ENCODE peak calls at places on chromosomes 12 and 14, in seven cellular contexts. S is Calu3, E is lung, J is astrocyte, Q is neural crest cell, C is transverse colon, A is lower leg skin. N is an unnamed sample.

GRCh38 chr12:77578471-77579262 is 252.0 kb upstream of the NAV3 start:
- DNase-seq in E (no peak), J (peak), S (no peak), C (no peak), Q (no peak), A (no peak), N (no peak)

GRCh38 chr12:105912911-105913514 is 225.7 kb downstream of the NUAK1 start:
- DNase-seq in E (no peak), Q (no peak), C (no peak), J (peak), A (no peak), S (no peak), N (no peak)

GRCh38 chr14:37384870-37385596 is 187.3 kb downstream of the MIPOL1 start:
- DNase-seq in Q (no peak), A (no peak), J (no peak), C (no peak), E (peak), S (peak), N (no peak)

GRCh38 chr14:77709412-77709811 is 1.5 kb downstream of the SLIRP start:
- DNase-seq in J (no peak), E (no peak), C (no peak), A (no peak), S (no peak), Q (no peak), N (no peak)

GRCh38 chr12:72792889-72793288 is 520.7 kb downstream of the TRHDE start:
- DNase-seq in C (no peak), Q (no peak), S (no peak), J (no peak), E (no peak), A (no peak), N (no peak)

GRCh38 chr12:130787041-130787440 is 52.0 kb downstream of the STX2 start:
- DNase-seq in A (no peak), J (no peak), E (no peak), S (no peak), Q (no peak), C (no peak), N (no peak)

GRCh38 chr12:90106568-90106967 is 397.9 kb upstream of the ATP2B1 start:
- DNase-seq in C (no peak), J (no peak), A (no peak), Q (no peak), E (no peak), S (no peak), N (peak)

GRCh38 chr12:88552672-88553079 is 27.6 kb downstream of the KITLG start:
- DNase-seq in J (peak), A (no peak), S (no peak), E (no peak), Q (no peak), C (no peak), N (peak)

GRCh38 chr12:69024413-69024812 is 91.4 kb upstream of the CPM start:
- DNase-seq in J (peak), Q (no peak), A (peak), C (peak), S (peak), E (peak), N (peak)

GRCh38 chr14:104194016-104194415 is 55.6 kb downstream of the KIF26A start:
- DNase-seq in Q (no peak), S (no peak), E (no peak), J (no peak), C (no peak), A (no peak), N (no peak)

GRCh38 chr12:91565246-91565645 is 382.6 kb upstream of the DCN start:
- DNase-seq in S (no peak), A (no peak), J (peak), C (no peak), E (no peak), Q (no peak), N (peak)

GRCh38 chr14:64708148-64709004 is 4.2 kb downstream of the PLEKHG3 start:
- DNase-seq in E (no peak), J (peak), C (no peak), Q (no peak), S (peak), A (peak), N (peak)

GRCh38 chr14:104395941-104396681 is 183.5 kb upstream of the C14orf180 start:
- DNase-seq in J (no peak), A (peak), S (no peak), Q (no peak), C (no peak), E (peak), N (no peak)

GRCh38 chr14:92560106-92560865 is 46.7 kb downstream of the RIN3 start:
- DNase-seq in S (no peak), A (no peak), E (no peak), Q (no peak), C (no peak), J (no peak), N (no peak)

GRCh38 chr12:105855691-105856405 is 282.9 kb downstream of the NUAK1 start:
- DNase-seq in C (no peak), J (no peak), E (no peak), A (no peak), S (no peak), Q (no peak), N (no peak)

GRCh38 chr12:23771230-23771949 is 178.1 kb downstream of the SOX5 start:
- DNase-seq in A (peak), Q (peak), S (no peak), C (no peak), J (peak), E (peak), N (no peak)

GRCh38 chr14:73612339-73613045 is at the start of gene ACOT6:
- DNase-seq in J (peak), Q (peak), S (peak), A (peak), E (peak), C (peak), N (peak)

GRCh38 chr14:93028724-93029076 is 87.0 kb downstream of the ITPK1 start:
- DNase-seq in J (no peak), A (no peak), S (no peak), Q (no peak), C (no peak), E (no peak), N (no peak)

GRCh38 chr14:50954811-50955372 is 10.6 kb upstream of the PYGL start:
- DNase-seq in C (no peak), J (peak), A (no peak), E (no peak), S (no peak), Q (no peak), N (peak)

GRCh38 chr12:45989277-45989856 is 1.0 kb downstream of the SCAF11 start:
- DNase-seq in J (peak), Q (peak), E (peak), A (no peak), S (no peak), C (no peak), N (peak)

GRCh38 chr12:95494888-95495287 is 20.9 kb downstream of the METAP2 start:
- DNase-seq in J (no peak), E (no peak), Q (no peak), C (no peak), A (no peak), S (no peak), N (no peak)

GRCh38 chr12:41515953-41516352 is 327.8 kb downstream of the PDZRN4 start:
- DNase-seq in A (no peak), E (no peak), C (no peak), S (no peak), Q (no peak), J (no peak), N (no peak)

GRCh38 chr14:94307410-94307992 is 14.4 kb upstream of the SERPINA10 start:
- DNase-seq in Q (no peak), S (no peak), C (no peak), J (no peak), E (no peak), A (no peak), N (peak)

GRCh38 chr12:131783915-131784541 is 44.2 kb upstream of the MMP17 start:
- DNase-seq in Q (no peak), A (no peak), C (no peak), S (no peak), J (peak), E (no peak), N (peak)

GRCh38 chr14:33477752-33478151 is 473.1 kb downstream of the EGLN3 start:
- DNase-seq in C (no peak), J (peak), A (no peak), E (no peak), S (no peak), Q (no peak), N (no peak)

GRCh38 chr12:89706551-89707348 is 1.9 kb downstream of the ATP2B1 start:
- DNase-seq in A (no peak), S (peak), J (peak), C (no peak), Q (no peak), E (no peak), N (peak)

GRCh38 chr12:31874961-31875608 is 84.1 kb upstream of the RESF1 start:
- DNase-seq in C (peak), A (peak), E (no peak), Q (no peak), J (peak), S (peak), N (peak)

GRCh38 chr12:91367234-91367849 is 184.7 kb upstream of the DCN start:
- DNase-seq in A (no peak), C (no peak), S (no peak), E (no peak), Q (no peak), J (no peak), N (peak)

GRCh38 chr12:57606399-57606798 is 1.8 kb downstream of the DTX3 start:
- DNase-seq in J (no peak), E (no peak), Q (no peak), A (no peak), S (no peak), C (no peak), N (no peak)

GRCh38 chr12:93778306-93778705 is 101.1 kb downstream of the CRADD start:
- DNase-seq in E (no peak), C (no peak), A (no peak), J (peak), S (no peak), Q (no peak), N (peak)

GRCh38 chr12:49054096-49054495 is 6.5 kb downstream of the KMT2D start:
- DNase-seq in A (no peak), S (no peak), Q (no peak), C (no peak), J (no peak), E (no peak), N (no peak)

GRCh38 chr14:26454105-26454504 is 143.7 kb downstream of the NOVA1 start:
- DNase-seq in C (no peak), E (no peak), A (no peak), Q (no peak), S (no peak), J (no peak), N (no peak)

GRCh38 chr14:69023035-69023434 is 43.9 kb upstream of the ACTN1 start:
- DNase-seq in S (no peak), C (no peak), A (no peak), Q (no peak), J (no peak), E (no peak), N (no peak)

GRCh38 chr12:26034371-26035142 is 76.1 kb downstream of the RASSF8 start:
- DNase-seq in E (no peak), C (no peak), S (no peak), A (no peak), J (peak), Q (no peak), N (no peak)

GRCh38 chr14:91906374-91906773 is 39.0 kb upstream of the TC2N start:
- DNase-seq in C (peak), E (no peak), A (no peak), Q (no peak), J (no peak), S (no peak), N (no peak)

GRCh38 chr12:44960856-44961255 is 84.7 kb upstream of the NELL2 start:
- DNase-seq in Q (no peak), J (no peak), E (no peak), C (no peak), A (no peak), S (peak), N (no peak)

DNA sequence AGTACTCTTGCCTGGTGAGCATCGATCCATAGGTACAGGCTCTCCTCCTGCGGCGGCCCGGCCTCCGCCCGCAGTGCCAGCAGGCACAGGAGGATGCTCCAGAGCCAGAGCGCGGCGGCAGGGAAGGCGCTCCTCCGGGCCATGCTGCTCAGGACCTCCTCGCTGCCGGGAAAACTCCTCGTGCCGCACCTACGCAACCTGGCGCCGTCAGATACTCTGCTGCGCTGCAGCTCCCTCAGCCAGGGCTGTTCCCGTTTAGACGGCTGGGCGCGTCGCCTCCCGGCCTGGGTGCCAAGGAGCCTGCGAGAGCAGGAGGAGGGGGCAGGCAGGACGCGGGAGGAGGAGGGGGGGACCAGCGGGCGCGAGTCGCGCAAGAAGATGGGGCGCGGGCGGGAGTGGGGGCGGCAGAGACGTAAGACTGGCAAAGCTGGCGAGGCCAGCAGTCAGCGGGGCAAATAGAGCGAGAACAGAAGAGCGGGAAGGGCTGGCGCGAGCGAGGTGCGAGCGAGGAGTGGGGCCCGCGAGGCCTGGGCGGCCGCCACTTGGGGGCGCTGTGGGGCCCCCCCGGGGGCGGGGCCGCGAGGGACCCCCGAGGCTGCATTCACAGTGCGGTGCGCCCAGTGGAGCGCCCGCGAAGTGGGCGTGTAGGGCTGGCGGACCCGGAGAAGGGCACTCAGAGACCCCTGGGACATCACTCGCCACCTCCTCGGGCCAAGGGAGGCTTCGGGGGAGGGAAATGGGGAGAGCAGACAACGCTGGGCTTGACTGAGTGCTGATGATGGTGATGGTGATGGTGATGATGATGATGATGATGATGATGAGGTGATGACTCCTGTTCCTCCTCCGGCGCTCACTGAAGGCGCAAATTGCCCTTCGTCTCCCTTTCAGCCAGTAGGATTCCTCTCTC is at the start of gene WIF1:
- DNase-seq in Q (no peak), C (peak), S (peak), A (peak), J (no peak), E (peak), N (peak)
- TF ChIP-seq CTCF in Q (peak), C (no peak), S (peak), A (no peak), J (peak), E (no peak), N (peak)

GRCh38 chr12:3483089-3483488 is 7.9 kb upstream of the PRMT8 start:
- DNase-seq in A (no peak), E (no peak), C (no peak), Q (no peak), J (no peak), S (no peak), N (no peak)
- TF ChIP-seq CTCF in A (no peak), E (no peak), C (no peak), Q (peak), J (no peak), S (no peak), N (no peak)

GRCh38 chr14:105486974-105487448 is 325 bp downstream of the CRIP1 start:
- DNase-seq in S (no peak), Q (no peak), C (peak), E (peak), J (no peak), A (peak), N (no peak)

GRCh38 chr14:105487449-105487985 is 831 bp downstream of the CRIP1 start:
- DNase-seq in J (no peak), S (no peak), A (peak), Q (no peak), E (no peak), C (peak), N (no peak)

GRCh38 chr14:105489607-105490317 is 1.3 kb upstream of the TEDC1 start:
- DNase-seq in Q (peak), A (peak), J (peak), C (peak), S (peak), E (peak), N (peak)

GRCh38 chr14:105488781-105489606 is 2.1 kb upstream of the TEDC1 start:
- DNase-seq in E (no peak), Q (no peak), A (peak), S (no peak), C (no peak), J (no peak), N (no peak)

DNA sequence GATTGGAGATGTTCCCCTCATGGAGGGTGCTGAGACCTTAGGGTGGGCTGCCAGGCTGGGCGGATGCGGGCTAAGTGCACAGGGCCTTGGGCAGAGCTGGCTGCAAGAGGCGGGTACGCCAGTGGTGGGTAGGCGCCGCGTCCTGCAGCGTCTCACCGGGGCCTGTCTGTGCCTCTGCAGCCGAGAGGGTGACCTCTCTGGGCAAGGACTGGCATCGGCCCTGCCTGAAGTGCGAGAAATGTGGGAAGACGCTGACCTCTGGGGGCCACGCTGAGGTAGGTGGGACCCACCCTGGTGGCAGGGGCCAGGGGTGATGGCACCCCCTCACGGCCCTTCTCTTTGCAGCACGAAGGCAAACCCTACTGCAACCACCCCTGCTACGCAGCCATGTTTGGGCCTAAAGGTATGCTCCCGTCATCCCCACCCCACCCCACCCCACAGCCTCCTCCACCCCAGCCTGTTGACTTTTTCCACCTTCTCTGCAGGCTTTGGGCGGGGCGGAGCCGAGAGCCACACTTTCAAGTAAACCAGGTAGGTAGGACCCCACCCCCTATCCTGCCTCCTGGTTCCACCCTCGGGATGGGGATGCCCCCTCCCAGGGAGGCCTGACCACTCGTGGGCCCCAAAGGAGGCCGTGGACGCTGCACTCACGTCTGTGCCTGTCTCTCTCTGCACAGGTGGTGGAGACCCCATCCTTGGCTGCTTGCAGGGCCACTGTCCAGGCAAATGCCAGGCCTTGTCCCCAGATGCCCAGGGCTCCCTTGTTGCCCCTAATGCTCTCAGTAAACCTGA is 1.5 kb downstream of the CRIP1 start:
- DNase-seq in C (peak), Q (no peak), E (no peak), J (no peak), A (peak), S (no peak), N (no peak)
- TF ChIP-seq CTCF in C (no peak), Q (no peak), E (no peak), J (no peak), A (no peak), S (no peak), N (no peak)

GRCh38 chr12:108571604-108572165 is 9.3 kb downstream of the ISCU start:
- DNase-seq in Q (no peak), E (peak), C (no peak), A (peak), J (no peak), S (no peak), N (no peak)

GRCh38 chr12:108573310-108573709 is 10.9 kb downstream of the ISCU start:
- DNase-seq in S (no peak), J (no peak), C (no peak), A (no peak), E (no peak), Q (no peak), N (peak)

GRCh38 chr12:108568653-108569154 is 6.3 kb downstream of the ISCU start:
- DNase-seq in A (peak), S (no peak), J (no peak), C (peak), E (no peak), Q (no peak), N (no peak)

GRCh38 chr12:108572166-108572790 is 9.9 kb downstream of the ISCU start:
- DNase-seq in J (peak), C (no peak), A (peak), E (peak), S (no peak), Q (no peak), N (no peak)

GRCh38 chr12:108570743-108571603 is 8.6 kb downstream of the ISCU start:
- DNase-seq in E (no peak), A (peak), S (no peak), C (no peak), Q (no peak), J (no peak), N (peak)
- TF ChIP-seq CTCF in E (peak), A (no peak), S (peak), C (no peak), Q (peak), J (peak), N (no peak)

DNA sequence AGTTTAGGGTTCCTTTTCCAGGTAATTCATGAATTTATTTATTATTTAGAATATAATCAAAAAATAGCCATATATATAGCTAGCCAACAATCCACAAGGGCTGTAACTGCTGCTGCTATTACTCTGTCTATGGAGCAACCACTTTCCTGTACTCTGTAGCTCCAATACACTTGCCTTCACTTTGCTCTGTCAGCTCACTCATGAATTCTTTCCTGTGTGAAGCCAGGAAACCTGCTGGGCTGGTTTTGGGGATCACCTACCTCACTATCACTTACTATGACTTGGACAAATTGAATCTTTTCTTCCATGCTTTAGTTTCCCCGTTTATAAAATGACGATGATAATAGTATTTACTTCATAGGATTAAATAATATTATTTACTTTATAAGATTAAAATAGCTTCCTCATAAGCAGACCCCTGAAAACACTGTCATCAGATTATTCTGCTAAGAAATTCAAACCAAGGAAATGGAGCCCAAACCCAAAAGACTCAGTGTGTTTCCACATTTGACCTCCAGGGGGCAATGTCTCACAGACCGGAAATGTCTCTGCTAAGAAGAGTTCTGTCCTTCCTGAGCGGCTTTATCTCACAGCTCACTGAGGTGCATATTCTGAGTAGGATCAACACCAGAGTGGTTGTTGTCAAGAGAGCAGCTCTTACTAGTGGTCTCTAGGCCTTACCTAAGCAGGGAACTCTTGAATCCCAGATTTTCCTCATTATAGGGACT is 457.1 kb downstream of the DAD1 start:
- DNase-seq in E (no peak), C (peak), A (no peak), Q (peak), J (no peak), S (peak), N (no peak)
- TF ChIP-seq CTCF in E (no peak), C (peak), A (no peak), Q (peak), J (peak), S (peak), N (peak)